ENCODE peak calls at places on chromosome 9, in four cellular contexts. N is vagina, Z is dorsolateral prefrontal cortex, J is coronary artery. E is an unnamed sample.

GRCh38 chr9:31144614-31145013 is 1239.8 kb upstream of the ACO1 start:
- DNase-seq in N (no peak), Z (no peak), J (no peak), E (no peak)

GRCh38 chr9:36191290-36191645 is 547 bp downstream of the CLTA start:
- DNase-seq in N (no peak), Z (no peak), J (no peak), E (no peak)

GRCh38 chr9:95874989-95875304 is 544 bp upstream of the ERCC6L2 start:
- DNase-seq in N (peak), Z (peak), J (peak), E (no peak)

GRCh38 chr9:13491493-13492424 is 212.3 kb upstream of the MPDZ start:
- DNase-seq in N (no peak), Z (no peak), J (no peak), E (no peak)

GRCh38 chr9:91842358-91842757 is 107.7 kb downstream of the ROR2 start:
- DNase-seq in N (no peak), Z (no peak), J (no peak), E (no peak)

GRCh38 chr9:86368871-86369521 is 14.8 kb upstream of the TUT7 start:
- DNase-seq in N (no peak), Z (no peak), J (no peak), E (no peak)

GRCh38 chr9:98881356-98881755 is 62.4 kb upstream of the COL15A1 start:
- DNase-seq in N (peak), Z (no peak), J (no peak), E (no peak)

GRCh38 chr9:111037744-111038335 is 430 bp downstream of the LPAR1 start:
- DNase-seq in N (no peak), Z (peak), J (no peak), E (peak)

GRCh38 chr9:73715591-73715990 is 563.9 kb downstream of the ANXA1 start:
- DNase-seq in N (no peak), Z (no peak), J (no peak), E (no peak)

GRCh38 chr9:110050925-110051355 is 157.0 kb downstream of the C9orf152 start:
- DNase-seq in N (peak), Z (no peak), J (no peak), E (no peak)

GRCh38 chr9:686381-686813 is 155.1 kb upstream of the DMRT1 start:
- DNase-seq in N (peak), Z (no peak), J (no peak), E (no peak)

GRCh38 chr9:138051586-138052321 is 174.2 kb downstream of the CACNA1B start:
- DNase-seq in N (no peak), Z (no peak), J (no peak), E (peak)

GRCh38 chr9:137449931-137450537 is 8.9 kb upstream of the ENTPD8 start:
- DNase-seq in N (no peak), Z (no peak), J (no peak), E (no peak)

GRCh38 chr9:38160613-38161215 is 91.7 kb upstream of the SHB start:
- DNase-seq in N (peak), Z (peak), J (peak), E (no peak)

GRCh38 chr9:89026878-89027277 is 35.6 kb downstream of the S1PR3 start:
- DNase-seq in N (no peak), Z (no peak), J (no peak), E (no peak)

GRCh38 chr9:113888976-113889375 is 12.9 kb downstream of the ZNF618 start:
- DNase-seq in N (no peak), Z (no peak), J (no peak), E (no peak)

GRCh38 chr9:89418882-89419641 is 78.9 kb downstream of the SEMA4D start:
- DNase-seq in N (no peak), Z (no peak), J (no peak), E (no peak)

GRCh38 chr9:96877269-96877668 is 23.0 kb upstream of the ZNF782 start:
- DNase-seq in N (no peak), Z (no peak), J (no peak), E (no peak)

GRCh38 chr9:96871176-96871575 is 16.9 kb upstream of the ZNF782 start:
- DNase-seq in N (no peak), Z (no peak), J (no peak), E (no peak)

GRCh38 chr9:96874947-96875459 is 20.7 kb upstream of the ZNF782 start:
- DNase-seq in N (no peak), Z (no peak), J (no peak), E (no peak)

GRCh38 chr9:96874201-96874785 is 20.0 kb upstream of the ZNF782 start:
- DNase-seq in N (no peak), Z (no peak), J (no peak), E (no peak)

GRCh38 chr9:96875460-96876142 is 21.3 kb upstream of the ZNF782 start:
- DNase-seq in N (no peak), Z (peak), J (no peak), E (peak)
- TF ChIP-seq CTCF in N (no peak), Z (no peak), J (no peak), E (peak)

GRCh38 chr9:72615931-72616330 is 94.5 kb downstream of the TMC1 start:
- DNase-seq in N (no peak), Z (no peak), J (no peak), E (no peak)
- TF ChIP-seq CTCF in N (no peak), Z (no peak), J (no peak), E (no peak)

DNA sequence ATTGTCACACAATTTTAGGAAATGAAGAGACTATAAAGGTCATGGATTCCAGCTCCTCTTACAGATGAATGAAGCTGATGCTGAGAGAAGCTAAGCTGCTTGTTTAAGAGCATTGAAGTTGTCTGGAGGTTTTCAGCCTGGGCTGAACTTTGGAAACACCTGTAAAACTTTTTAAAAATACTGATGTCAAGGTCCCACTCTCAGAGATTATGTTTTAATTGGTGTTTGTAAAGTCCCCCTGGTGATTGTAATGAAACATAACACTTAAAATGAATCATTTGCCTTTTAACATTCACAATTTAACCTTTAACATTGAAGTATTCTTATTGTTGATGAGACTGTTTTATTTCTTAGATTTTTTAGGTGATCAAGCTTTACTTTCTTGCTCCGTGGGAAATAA is 16.4 kb downstream of the RAD23B start:
- DNase-seq in N (no peak), Z (no peak), J (no peak), E (no peak)
- TF ChIP-seq CTCF in N (no peak), Z (no peak), J (no peak), E (peak)

GRCh38 chr9:123081824-123082223 is 48.4 kb downstream of the GPR21 start:
- DNase-seq in N (no peak), Z (no peak), J (no peak), E (no peak)
- TF ChIP-seq CTCF in N (no peak), Z (peak), J (peak), E (peak)

GRCh38 chr9:136253246-136254130 is 7.9 kb upstream of the QSOX2 start:
- DNase-seq in N (no peak), Z (no peak), J (no peak), E (no peak)

GRCh38 chr9:136255166-136255538 is 9.5 kb upstream of the QSOX2 start:
- DNase-seq in N (no peak), Z (no peak), J (no peak), E (no peak)

GRCh38 chr9:136252846-136253245 is 7.2 kb upstream of the QSOX2 start:
- DNase-seq in N (no peak), Z (no peak), J (no peak), E (no peak)

GRCh38 chr9:136255896-136256890 is 10.6 kb upstream of the QSOX2 start:
- DNase-seq in N (no peak), Z (no peak), J (no peak), E (no peak)

GRCh38 chr9:136254381-136255165 is 9.0 kb upstream of the QSOX2 start:
- DNase-seq in N (no peak), Z (no peak), J (no peak), E (no peak)
- TF ChIP-seq CTCF in N (no peak), Z (no peak), J (no peak), E (no peak)

GRCh38 chr9:72586388-72587160 is 65.2 kb downstream of the TMC1 start:
- DNase-seq in N (peak), Z (no peak), J (no peak), E (no peak)
- TF ChIP-seq CTCF in N (no peak), Z (no peak), J (no peak), E (no peak)

GRCh38 chr9:94160594-94161501 is 76.6 kb downstream of the PTPDC1 start:
- DNase-seq in N (no peak), Z (no peak), J (no peak), E (no peak)
- TF ChIP-seq CTCF in N (no peak), Z (no peak), J (no peak), E (peak)

GRCh38 chr9:68678430-68678829 is 26.6 kb upstream of the PIP5K1B start:
- DNase-seq in N (no peak), Z (no peak), J (no peak), E (no peak)
- TF ChIP-seq CTCF in N (no peak), Z (no peak), J (no peak), E (peak)

E was measured in type B pancreatic cell.